ENCODE peak calls at places on chromosome 18, in nine cellular contexts. A is mammary epithelial cell, P is right lobe of liver, H is neural progenitor cell, G is NB4, L is HFFc6, T is BJ, O is cardiac muscle cell, Q is AG04450. J is an unnamed sample.
A peak's percentile ranks its signal among the peaks of the same experiment; 100 is the strongest.

GRCh38 chr18:24227976-24228660 is 89.3 kb downstream of the CABYR start:
- DNase-seq in A (peak; percentile 57), P (no peak), H (peak; percentile 11), G (peak; percentile 10), L (peak; percentile 31), T (no peak), O (no peak), Q (peak; percentile 20), J (peak; percentile 9)

GRCh38 chr18:35716169-35716831 is 134.8 kb downstream of the GALNT1 start:
- DNase-seq in A (no peak), P (no peak), H (no peak), G (no peak), L (no peak), T (no peak), O (no peak), Q (no peak), J (no peak)

GRCh38 chr18:13809025-13809384 is 14.9 kb upstream of the MC5R start:
- DNase-seq in A (no peak), P (no peak), H (no peak), G (no peak), L (no peak), T (no peak), O (no peak), Q (no peak), J (no peak)

GRCh38 chr18:37717098-37717497 is 151.5 kb upstream of the CELF4 start:
- DNase-seq in A (no peak), P (no peak), H (no peak), G (no peak), L (no peak), T (no peak), O (no peak), Q (no peak), J (no peak)

GRCh38 chr18:75474332-75474731 is 46.8 kb upstream of the SMIM21 start:
- DNase-seq in A (no peak), P (no peak), H (no peak), G (no peak), L (no peak), T (no peak), O (no peak), Q (no peak), J (no peak)

GRCh38 chr18:11163668-11164067 is 14.3 kb upstream of the PIEZO2 start:
- DNase-seq in A (no peak), P (peak; percentile 67), H (peak; percentile 67), G (peak; percentile 63), L (no peak), T (no peak), O (peak; percentile 47), Q (no peak), J (no peak)

GRCh38 chr18:51110073-51110797 is 80.2 kb downstream of the SMAD4 start:
- DNase-seq in A (peak; percentile 25), P (peak; percentile 77), H (peak; percentile 81), G (peak; percentile 65), L (peak; percentile 3), T (no peak), O (peak; percentile 71), Q (no peak), J (no peak)

GRCh38 chr18:60534539-60534938 is 162.0 kb upstream of the MC4R start:
- DNase-seq in A (peak; percentile 8), P (no peak), H (no peak), G (no peak), L (no peak), T (no peak), O (no peak), Q (no peak), J (peak; percentile 7)

GRCh38 chr18:58004317-58004716 is 39.7 kb upstream of the NEDD4L start:
- DNase-seq in A (peak; percentile 76), P (no peak), H (no peak), G (no peak), L (peak; percentile 73), T (peak; percentile 38), O (no peak), Q (peak; percentile 18), J (peak; percentile 37)

GRCh38 chr18:49274188-49274714 is 186.2 kb downstream of the DYM start:
- DNase-seq in A (no peak), P (no peak), H (no peak), G (peak; percentile 8), L (no peak), T (no peak), O (no peak), Q (no peak), J (no peak)

GRCh38 chr18:68714356-68714706 is 577 bp downstream of the TMX3 start:
- DNase-seq in A (no peak), P (no peak), H (peak; percentile 43), G (peak; percentile 40), L (no peak), T (no peak), O (peak; percentile 46), Q (no peak), J (no peak)

GRCh38 chr18:63447066-63447465 is 24.8 kb upstream of the VPS4B start:
- DNase-seq in A (no peak), P (no peak), H (no peak), G (no peak), L (no peak), T (no peak), O (no peak), Q (no peak), J (no peak)

GRCh38 chr18:10090668-10091067 is 176.9 kb downstream of the VAPA start:
- DNase-seq in A (no peak), P (no peak), H (no peak), G (no peak), L (no peak), T (no peak), O (no peak), Q (no peak), J (no peak)

GRCh38 chr18:78579854-78580577 is 399.6 kb upstream of the SALL3 start:
- DNase-seq in A (no peak), P (no peak), H (no peak), G (no peak), L (no peak), T (no peak), O (no peak), Q (no peak), J (no peak)

GRCh38 chr18:33022370-33022769 is 249.5 kb upstream of the KLHL14 start:
- DNase-seq in A (no peak), P (no peak), H (no peak), G (no peak), L (no peak), T (no peak), O (no peak), Q (no peak), J (no peak)

DNA sequence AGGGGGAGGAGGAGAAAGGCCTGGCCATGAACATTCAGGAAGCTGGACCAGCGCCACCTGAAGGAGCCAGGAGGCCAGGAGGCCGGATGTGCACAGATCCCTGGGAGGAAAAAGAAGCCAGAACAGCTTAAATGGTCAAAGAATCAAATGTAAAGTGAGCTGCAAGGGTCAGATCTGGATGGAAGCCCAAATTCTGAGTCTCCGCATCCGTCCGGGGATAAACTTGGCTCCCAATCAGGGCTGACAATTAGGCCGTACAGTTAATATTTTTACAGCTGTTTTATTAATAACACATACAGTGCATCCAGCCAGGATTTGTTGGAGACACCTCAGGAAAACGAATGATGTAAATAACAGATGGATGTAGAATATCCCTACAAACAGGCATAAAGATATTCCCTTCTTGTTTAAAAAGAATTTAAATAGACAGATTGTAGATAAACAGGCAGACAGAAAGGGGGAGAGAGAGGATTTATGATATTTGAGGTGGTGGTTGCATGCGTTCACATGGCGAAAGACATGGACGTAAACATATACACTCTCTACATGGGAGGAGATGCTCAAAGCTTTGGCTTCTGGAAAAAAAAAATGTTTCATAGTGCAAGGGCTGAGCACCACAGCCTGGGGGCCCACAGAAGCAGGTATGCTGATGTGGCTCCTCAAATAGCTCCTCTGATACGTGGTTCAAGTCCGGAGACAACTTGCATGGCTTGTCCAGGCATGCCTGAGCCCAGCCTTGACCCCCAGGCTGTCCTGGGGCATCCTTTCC is 495.3 kb upstream of the TCF4 start:
- DNase-seq in A (no peak), P (no peak), H (peak; percentile 15), G (no peak), L (no peak), T (no peak), O (no peak), Q (peak; percentile 91), J (no peak)
- TF ChIP-seq CTCF in A (no peak), P (no peak), H (peak; percentile 38), G (no peak), L (peak; percentile 11), T (no peak), O (peak; percentile 32), Q (peak; percentile 51), J (no peak)

DNA sequence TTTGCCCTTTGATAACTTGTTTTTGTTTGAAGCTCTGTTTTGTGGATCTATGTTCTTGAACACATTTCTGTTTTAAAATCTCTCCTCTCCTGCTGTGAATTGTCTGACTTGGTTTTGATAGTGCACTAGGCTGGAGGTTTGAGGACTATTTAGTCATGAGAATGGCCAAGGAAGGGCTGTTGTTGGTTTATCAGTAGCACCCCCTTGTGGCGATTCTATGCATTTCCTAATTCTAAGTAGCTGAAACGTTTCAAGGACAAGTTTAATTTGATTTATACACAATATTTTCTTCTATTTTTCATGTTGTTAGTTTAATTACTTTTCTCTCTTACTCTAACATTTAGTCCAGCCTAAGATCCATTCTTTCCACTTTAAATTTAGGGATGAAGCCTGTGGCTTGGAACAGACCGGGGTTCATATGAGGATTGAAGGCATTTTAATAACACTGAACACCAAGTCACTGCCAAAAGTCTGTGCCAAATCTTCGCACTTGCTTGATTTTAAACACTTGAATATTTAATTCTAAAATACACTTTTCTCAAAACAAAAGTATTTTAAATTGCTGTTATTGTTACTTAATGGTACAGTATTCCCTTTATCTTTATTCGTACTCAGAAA is 166.0 kb downstream of the SOCS6 start:
- DNase-seq in A (peak; percentile 40), P (no peak), H (peak; percentile 71), G (peak; percentile 80), L (peak; percentile 61), T (no peak), O (peak; percentile 77), Q (peak; percentile 53), J (peak; percentile 24)
- TF ChIP-seq CTCF in A (peak; percentile 79), P (peak; percentile 85), H (peak; percentile 92), G (peak; percentile 59), L (peak; percentile 97), T (peak; percentile 77), O (peak; percentile 80), Q (peak; percentile 84), J (peak; percentile 69)

DNA sequence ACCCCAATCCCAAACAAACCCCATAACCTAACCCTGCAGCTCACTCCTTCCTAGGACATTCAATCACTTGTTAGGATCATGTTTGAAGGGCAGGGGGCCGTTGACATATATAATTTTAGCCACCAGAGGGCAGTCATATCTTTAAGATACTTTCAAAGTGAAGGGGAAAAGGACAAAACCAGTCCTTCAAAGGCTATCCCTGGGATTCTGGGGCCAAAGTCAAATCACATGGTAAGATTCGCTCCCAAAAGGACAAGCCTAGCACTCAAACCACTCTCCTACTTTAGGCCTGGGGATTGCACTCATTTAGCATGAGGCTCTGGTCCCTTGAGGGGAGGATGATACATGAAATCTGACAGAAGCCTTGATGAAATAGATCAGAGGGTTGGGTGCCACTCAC is 44.6 kb downstream of the HAUS1 start:
- DNase-seq in A (peak; percentile 42), P (no peak), H (peak; percentile 78), G (peak; percentile 61), L (peak; percentile 58), T (no peak), O (peak; percentile 80), Q (no peak), J (no peak)
- TF ChIP-seq CTCF in A (peak; percentile 63), P (peak; percentile 69), H (peak; percentile 81), G (peak; percentile 60), L (peak; percentile 90), T (peak; percentile 65), O (peak; percentile 64), Q (peak; percentile 70), J (peak; percentile 35)

DNA sequence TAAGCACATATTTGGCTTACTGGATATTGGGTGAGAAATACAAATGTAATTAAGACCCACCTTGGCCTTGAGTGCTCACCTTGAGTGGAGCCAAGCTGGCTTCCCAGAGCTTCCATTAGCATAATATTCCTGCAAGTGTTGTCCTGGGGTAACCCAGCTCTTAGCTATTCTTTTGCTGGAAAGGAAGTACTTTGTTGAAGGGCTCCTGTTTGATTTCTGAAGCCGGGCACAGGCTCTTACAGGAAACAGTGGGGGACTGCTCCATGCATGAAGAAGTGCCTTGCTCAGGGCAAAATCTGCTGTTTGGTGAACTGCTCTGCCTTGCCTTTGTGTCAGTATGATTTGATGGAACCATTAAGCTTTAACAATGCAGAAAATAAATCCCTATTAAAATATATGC is 325.4 kb downstream of the SMAD2 start:
- DNase-seq in A (no peak), P (no peak), H (no peak), G (no peak), L (no peak), T (no peak), O (no peak), Q (no peak), J (no peak)
- TF ChIP-seq CTCF in A (no peak), P (no peak), H (no peak), G (no peak), L (no peak), T (no peak), O (no peak), Q (no peak), J (no peak)